ENCODE peak calls at places on chromosomes 11 and 22, in nine cellular contexts. Z is progenitor cell of endocrine pancreas, D is nephron progenitor cell, G is cardiac fibroblast, A is brain microvascular endothelial cell, M is type B pancreatic cell, H is GM12865, E is AG04450, W is stomach. L is an unnamed sample.

GRCh38 chr11:79393362-79394043 is 47.3 kb downstream of the TENM4 start:
- DNase-seq in Z (no peak), D (peak), G (no peak), A (no peak), M (no peak), H (no peak), E (no peak), W (no peak), L (no peak)

GRCh38 chr11:128687321-128687720 is 6.6 kb upstream of the FLI1 start:
- DNase-seq in Z (no peak), D (peak), G (peak), A (no peak), M (no peak), H (no peak), E (no peak), W (no peak), L (no peak)

GRCh38 chr11:62712861-62713260 is 5.4 kb downstream of the GNG3 start:
- DNase-seq in Z (no peak), D (no peak), G (no peak), A (no peak), M (no peak), H (no peak), E (no peak), W (no peak), L (no peak)

GRCh38 chr11:77183421-77183984 is 55.5 kb downstream of the MYO7A start:
- DNase-seq in Z (no peak), D (no peak), G (no peak), A (no peak), M (no peak), H (no peak), E (no peak), W (no peak), L (no peak)

GRCh38 chr11:120612363-120613263 is 101.1 kb downstream of the GRIK4 start:
- DNase-seq in Z (no peak), D (no peak), G (peak), A (peak), M (no peak), H (peak), E (peak), W (peak), L (no peak)

GRCh38 chr11:95230054-95231034 is 658 bp downstream of the SESN3 start:
- DNase-seq in Z (peak), D (peak), G (peak), A (peak), M (peak), H (no peak), E (no peak), W (no peak), L (no peak)

GRCh38 chr22:45632791-45633515 is 38.7 kb upstream of the ATXN10 start:
- DNase-seq in Z (no peak), D (peak), G (peak), A (peak), M (no peak), H (no peak), E (no peak), W (no peak), L (no peak)

GRCh38 chr22:46425011-46425410 is 89.5 kb downstream of the TRMU start:
- DNase-seq in Z (no peak), D (no peak), G (peak), A (peak), M (no peak), H (no peak), E (no peak), W (no peak), L (no peak)

GRCh38 chr11:1548221-1549070 is 23.6 kb downstream of the DUSP8 start:
- DNase-seq in Z (no peak), D (peak), G (peak), A (peak), M (no peak), H (no peak), E (no peak), W (peak), L (no peak)

GRCh38 chr11:73598719-73599379 is 937 bp upstream of the FAM168A start:
- DNase-seq in Z (no peak), D (no peak), G (no peak), A (no peak), M (no peak), H (no peak), E (no peak), W (no peak), L (no peak)

GRCh38 chr22:37141971-37142647 is 7.6 kb downstream of the IL2RB start:
- DNase-seq in Z (no peak), D (no peak), G (no peak), A (no peak), M (no peak), H (no peak), E (no peak), W (no peak), L (no peak)

GRCh38 chr11:28615542-28615941 is 507.4 kb downstream of the METTL15 start:
- DNase-seq in Z (no peak), D (no peak), G (peak), A (no peak), M (no peak), H (no peak), E (no peak), W (no peak), L (no peak)

GRCh38 chr11:68993546-68993945 is 12.8 kb upstream of the MRGPRD start:
- DNase-seq in Z (no peak), D (no peak), G (no peak), A (no peak), M (peak), H (no peak), E (no peak), W (no peak), L (peak)

GRCh38 chr22:47067331-47067890 is 305.0 kb downstream of the TBC1D22A start:
- DNase-seq in Z (no peak), D (no peak), G (no peak), A (no peak), M (no peak), H (no peak), E (no peak), W (peak), L (no peak)

GRCh38 chr11:104691129-104691528 is 207.1 kb downstream of the CASP12 start:
- DNase-seq in Z (no peak), D (no peak), G (no peak), A (no peak), M (no peak), H (no peak), E (no peak), W (no peak), L (no peak)

GRCh38 chr11:102047305-102047924 is at the start of gene CFAP300:
- DNase-seq in Z (peak), D (peak), G (peak), A (peak), M (peak), H (peak), E (no peak), W (peak), L (peak)

GRCh38 chr11:20337526-20338154 is 25.9 kb upstream of the HTATIP2 start:
- DNase-seq in Z (no peak), D (peak), G (peak), A (peak), M (no peak), H (peak), E (no peak), W (no peak), L (no peak)

GRCh38 chr11:35944503-35945136 is 758 bp downstream of the LDLRAD3 start:
- DNase-seq in Z (no peak), D (peak), G (peak), A (peak), M (no peak), H (no peak), E (no peak), W (no peak), L (no peak)

GRCh38 chr11:11480951-11481350 is 127.9 kb upstream of the CSNK2A3 start:
- DNase-seq in Z (no peak), D (no peak), G (no peak), A (no peak), M (no peak), H (no peak), E (no peak), W (no peak), L (no peak)

GRCh38 chr11:2267871-2268825 is 2.2 kb downstream of the ASCL2 start:
- DNase-seq in Z (no peak), D (no peak), G (no peak), A (no peak), M (no peak), H (no peak), E (no peak), W (peak), L (no peak)

GRCh38 chr11:36389006-36389405 is 92.9 kb downstream of the PRR5L start:
- DNase-seq in Z (no peak), D (no peak), G (no peak), A (no peak), M (no peak), H (no peak), E (no peak), W (no peak), L (no peak)

GRCh38 chr22:49369726-49370717 is 457.7 kb downstream of the BRD1 start:
- DNase-seq in Z (peak), D (no peak), G (no peak), A (no peak), M (peak), H (no peak), E (no peak), W (peak), L (peak)

GRCh38 chr11:82927264-82927880 is 25.8 kb downstream of the DDIAS start:
- DNase-seq in Z (no peak), D (peak), G (peak), A (peak), M (no peak), H (peak), E (peak), W (no peak), L (no peak)

GRCh38 chr22:50191041-50191740 is 5.5 kb downstream of the TRABD start:
- DNase-seq in Z (no peak), D (peak), G (peak), A (no peak), M (no peak), H (peak), E (no peak), W (peak), L (no peak)

GRCh38 chr22:27985323-27986275 is 66.5 kb upstream of the PITPNB start:
- DNase-seq in Z (no peak), D (no peak), G (no peak), A (no peak), M (no peak), H (no peak), E (no peak), W (peak), L (no peak)

GRCh38 chr11:73347067-73347466 is 29.1 kb upstream of the RELT start:
- DNase-seq in Z (no peak), D (no peak), G (no peak), A (no peak), M (no peak), H (no peak), E (no peak), W (no peak), L (no peak)

GRCh38 chr11:133947298-133947905 is 9.4 kb downstream of the IGSF9B start:
- DNase-seq in Z (peak), D (peak), G (peak), A (peak), M (no peak), H (peak), E (no peak), W (no peak), L (no peak)

GRCh38 chr22:35561796-35562526 is 21.3 kb downstream of the RASD2 start:
- DNase-seq in Z (no peak), D (no peak), G (peak), A (peak), M (no peak), H (no peak), E (peak), W (no peak), L (no peak)

GRCh38 chr11:64181506-64182411 is 4.2 kb upstream of the STIP1 start:
- DNase-seq in Z (peak), D (peak), G (peak), A (peak), M (peak), H (peak), E (peak), W (peak), L (peak)

GRCh38 chr11:65355013-65355775 is 643 bp downstream of the TIGD3 start:
- DNase-seq in Z (no peak), D (peak), G (no peak), A (no peak), M (no peak), H (peak), E (no peak), W (no peak), L (no peak)

GRCh38 chr22:35448552-35448922 is 48.6 kb downstream of the MCM5 start:
- DNase-seq in Z (no peak), D (no peak), G (no peak), A (no peak), M (no peak), H (no peak), E (no peak), W (no peak), L (no peak)

GRCh38 chr11:69450064-69450856 is 31.2 kb upstream of the LINC01488 start:
- DNase-seq in Z (no peak), D (no peak), G (no peak), A (no peak), M (no peak), H (no peak), E (no peak), W (no peak), L (no peak)

GRCh38 chr11:119336744-119337469 is 2.6 kb downstream of the RNF26 start:
- DNase-seq in Z (no peak), D (no peak), G (no peak), A (no peak), M (no peak), H (no peak), E (no peak), W (no peak), L (no peak)

GRCh38 chr11:18203723-18204122 is 31.1 kb downstream of the MRGPRX4 start:
- DNase-seq in Z (no peak), D (peak), G (peak), A (peak), M (no peak), H (peak), E (no peak), W (no peak), L (no peak)

GRCh38 chr11:117570701-117571100 is 226.3 kb downstream of the DSCAML1 start:
- DNase-seq in Z (no peak), D (no peak), G (no peak), A (no peak), M (no peak), H (no peak), E (no peak), W (no peak), L (no peak)

GRCh38 chr11:57324154-57324885 is 432 bp downstream of the TNKS1BP1 start:
- DNase-seq in Z (peak), D (peak), G (peak), A (peak), M (peak), H (peak), E (no peak), W (peak), L (peak)

GRCh38 chr11:46285594-46286033 is 8.2 kb downstream of the CREB3L1 start:
- DNase-seq in Z (no peak), D (no peak), G (peak), A (no peak), M (no peak), H (no peak), E (no peak), W (no peak), L (no peak)

GRCh38 chr22:28297504-28297903 is 378.4 kb upstream of the PITPNB start:
- DNase-seq in Z (no peak), D (no peak), G (peak), A (no peak), M (no peak), H (peak), E (no peak), W (no peak), L (no peak)

GRCh38 chr22:31611065-31611760 is 50.8 kb downstream of the PISD start:
- DNase-seq in Z (no peak), D (no peak), G (peak), A (no peak), M (no peak), H (no peak), E (no peak), W (no peak), L (no peak)

GRCh38 chr22:31614781-31615480 is 47.1 kb downstream of the PISD start:
- DNase-seq in Z (no peak), D (no peak), G (no peak), A (no peak), M (no peak), H (no peak), E (no peak), W (no peak), L (no peak)

GRCh38 chr22:31613286-31613903 is 48.6 kb downstream of the PISD start:
- DNase-seq in Z (no peak), D (no peak), G (no peak), A (no peak), M (no peak), H (no peak), E (no peak), W (no peak), L (no peak)

GRCh38 chr22:31613904-31614296 is 48.1 kb downstream of the PISD start:
- DNase-seq in Z (no peak), D (no peak), G (no peak), A (no peak), M (no peak), H (no peak), E (no peak), W (no peak), L (no peak)

DNA sequence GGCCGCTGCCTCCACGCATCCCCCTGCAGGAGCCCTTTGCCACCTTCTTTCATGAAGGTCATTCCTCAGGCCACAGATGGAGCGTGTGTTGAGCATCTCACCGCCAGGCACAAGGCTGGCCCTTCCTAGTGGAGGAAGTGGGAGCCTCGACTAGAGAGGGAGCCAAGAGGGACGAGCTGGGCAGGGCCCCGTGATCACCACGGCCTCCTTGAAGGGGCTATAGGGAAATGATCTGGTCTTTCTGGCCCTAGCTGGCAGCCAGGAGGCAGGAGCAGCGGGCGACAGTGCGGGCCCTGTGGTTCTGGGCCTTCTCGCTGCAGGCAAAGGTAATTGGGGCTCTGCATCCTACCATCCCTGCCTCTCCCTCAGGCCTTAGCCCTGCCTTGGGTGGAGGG is 49.1 kb downstream of the PISD start:
- DNase-seq in Z (no peak), D (no peak), G (no peak), A (no peak), M (no peak), H (no peak), E (no peak), W (no peak), L (no peak)
- TF ChIP-seq CTCF in Z (no peak), D (no peak), G (no peak), A (no peak), M (no peak), H (no peak), E (no peak), W (no peak), L (no peak)

GRCh38 chr22:30539368-30539767 is 7.2 kb downstream of the SEC14L6 start:
- DNase-seq in Z (no peak), D (no peak), G (no peak), A (no peak), M (no peak), H (no peak), E (no peak), W (no peak), L (no peak)
- TF ChIP-seq CTCF in Z (no peak), D (no peak), G (no peak), A (no peak), M (no peak), H (no peak), E (no peak), W (no peak), L (no peak)

GRCh38 chr11:50278756-50279155 is 246.1 kb downstream of the OR4C45 start:
- DNase-seq in Z (no peak), D (no peak), G (no peak), A (no peak), M (no peak), H (no peak), E (no peak), W (no peak), L (no peak)
- TF ChIP-seq CTCF in Z (no peak), D (no peak), G (no peak), A (no peak), M (no peak), H (no peak), E (no peak), W (no peak), L (no peak)

DNA sequence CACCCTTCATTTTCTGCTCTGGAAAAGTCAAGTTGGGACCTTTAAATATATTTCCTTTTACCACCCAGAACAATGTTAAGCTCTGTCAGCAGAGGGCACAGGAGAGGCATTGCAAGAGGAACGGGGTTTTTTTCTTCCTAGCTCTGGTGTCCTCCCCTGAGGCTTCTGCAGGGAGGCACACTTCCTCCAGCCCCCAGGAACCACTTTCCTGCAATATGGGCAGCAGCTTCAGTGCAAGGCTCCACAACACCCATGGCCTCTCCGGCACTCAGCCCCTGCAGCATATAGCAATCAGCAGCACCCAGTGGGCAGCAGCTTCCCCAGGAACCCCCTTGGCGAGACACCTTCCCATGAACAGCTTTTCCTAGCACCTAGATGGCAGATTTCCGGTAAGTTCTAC is 101.4 kb downstream of the SYT9 start:
- DNase-seq in Z (no peak), D (peak), G (peak), A (peak), M (no peak), H (peak), E (no peak), W (no peak), L (no peak)
- TF ChIP-seq CTCF in Z (peak), D (peak), G (peak), A (peak), M (peak), H (peak), E (peak), W (no peak), L (no peak)

DNA sequence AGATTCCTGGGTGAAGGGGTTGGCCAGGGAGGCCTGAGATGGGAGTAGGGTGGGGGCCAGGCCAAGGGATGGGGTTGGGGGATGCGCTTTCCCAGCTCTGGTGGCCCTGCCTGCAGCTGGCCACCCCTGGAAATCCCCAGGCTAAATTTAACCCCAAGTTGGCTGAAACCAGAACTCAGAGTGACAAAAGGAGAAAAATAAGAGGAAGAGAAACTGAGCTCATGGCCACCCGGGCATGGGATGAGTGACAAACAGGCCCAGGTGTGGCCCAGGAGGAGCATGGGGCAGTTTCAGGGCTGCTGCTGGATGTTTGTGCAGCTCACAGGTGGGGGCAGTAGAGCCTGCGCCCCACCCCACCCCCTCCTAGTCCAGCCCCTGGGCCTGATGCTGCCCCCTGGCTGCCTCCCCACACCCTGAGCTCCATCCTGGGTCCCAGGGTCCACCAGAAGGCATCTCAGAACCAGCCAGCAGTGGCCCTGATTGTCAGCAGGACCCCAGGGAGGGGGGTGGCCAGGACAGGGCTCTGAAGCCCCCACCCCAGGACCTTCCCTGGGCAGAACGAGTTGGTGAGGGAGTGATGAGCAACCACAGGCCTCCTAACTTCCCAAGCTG is 48.0 kb downstream of the IGLL5 start:
- DNase-seq in Z (no peak), D (no peak), G (no peak), A (no peak), M (no peak), H (peak), E (no peak), W (peak), L (no peak)
- TF ChIP-seq CTCF in Z (no peak), D (no peak), G (no peak), A (no peak), M (no peak), H (peak), E (no peak), W (no peak), L (no peak)

GRCh38 chr11:130391692-130392091 is 36.7 kb downstream of the ADAMTS8 start:
- DNase-seq in Z (no peak), D (no peak), G (no peak), A (no peak), M (no peak), H (no peak), E (no peak), W (no peak), L (no peak)

GRCh38 chr11:130389315-130389935 is 39.0 kb downstream of the ADAMTS8 start:
- DNase-seq in Z (no peak), D (no peak), G (peak), A (peak), M (no peak), H (no peak), E (no peak), W (no peak), L (no peak)

GRCh38 chr11:130388607-130389205 is 39.7 kb downstream of the ADAMTS8 start:
- DNase-seq in Z (no peak), D (no peak), G (no peak), A (no peak), M (no peak), H (peak), E (no peak), W (no peak), L (no peak)

GRCh38 chr11:130390071-130390758 is 38.2 kb downstream of the ADAMTS8 start:
- DNase-seq in Z (no peak), D (no peak), G (peak), A (peak), M (no peak), H (no peak), E (peak), W (peak), L (no peak)
- TF ChIP-seq CTCF in Z (peak), D (no peak), G (peak), A (peak), M (peak), H (no peak), E (peak), W (no peak), L (no peak)